ENCODE peak calls at places on chromosomes 1 and 21, in five cellular contexts. G is suprapubic skin, T is GM04504, V is iPS-NIHi11, R is Caki2. S is an unnamed sample.

GRCh38 chr21:34571994-34572393 is 42.9 kb downstream of the RCAN1 start:
- DNase-seq in G (no peak), T (no peak), V (no peak), R (no peak), S (no peak)

GRCh38 chr1:41952208-41952607 is 33.5 kb upstream of the HIVEP3 start:
- DNase-seq in G (no peak), T (no peak), V (no peak), R (no peak), S (no peak)

GRCh38 chr1:107326823-107327445 is 186.1 kb downstream of the NTNG1 start:
- DNase-seq in G (no peak), T (no peak), V (no peak), R (no peak), S (no peak)

GRCh38 chr21:31991356-31992331 is 118.8 kb downstream of the HUNK start:
- DNase-seq in G (no peak), T (no peak), V (peak), R (no peak), S (no peak)

GRCh38 chr1:26363549-26364448 is 8.8 kb downstream of the ZNF683 start:
- DNase-seq in G (no peak), T (peak), V (peak), R (peak), S (peak)

GRCh38 chr1:216032284-216032683 is 391.0 kb downstream of the USH2A start:
- DNase-seq in G (no peak), T (no peak), V (no peak), R (peak), S (no peak)

GRCh38 chr1:98323906-98324358 is 337.6 kb upstream of the SNX7 start:
- DNase-seq in G (no peak), T (peak), V (peak), R (peak), S (no peak)

GRCh38 chr1:242523968-242524570 is 428 bp downstream of the PLD5 start:
- DNase-seq in G (no peak), T (no peak), V (peak), R (peak), S (no peak)

GRCh38 chr1:235503333-235504121 is 725 bp downstream of the B3GALNT2 start:
- DNase-seq in G (peak), T (no peak), V (peak), R (peak), S (no peak)

GRCh38 chr1:36284061-36284460 is 22.1 kb upstream of the SH3D21 start:
- DNase-seq in G (no peak), T (no peak), V (no peak), R (no peak), S (no peak)

GRCh38 chr1:1927751-1928150 is 8.7 kb upstream of the TMEM52 start:
- DNase-seq in G (no peak), T (no peak), V (no peak), R (no peak), S (no peak)

GRCh38 chr1:167135281-167135840 is 41.5 kb downstream of the STYXL2 start:
- DNase-seq in G (no peak), T (no peak), V (no peak), R (no peak), S (no peak)

GRCh38 chr1:155474156-155474555 is 88.4 kb downstream of the ASH1L start:
- DNase-seq in G (no peak), T (no peak), V (no peak), R (no peak), S (no peak)

GRCh38 chr1:92096317-92096716 is 16.2 kb downstream of the BTBD8 start:
- DNase-seq in G (no peak), T (no peak), V (no peak), R (no peak), S (no peak)

GRCh38 chr1:209076688-209077087 is 506.8 kb upstream of the CAMK1G start:
- DNase-seq in G (no peak), T (no peak), V (peak), R (no peak), S (no peak)

GRCh38 chr1:76940586-76941335 is 73.5 kb downstream of the ST6GALNAC5 start:
- DNase-seq in G (no peak), T (no peak), V (no peak), R (no peak), S (no peak)

GRCh38 chr1:42737257-42737656 is 2.8 kb downstream of the CLDN19 start:
- DNase-seq in G (peak), T (no peak), V (no peak), R (no peak), S (no peak)

GRCh38 chr1:162672678-162673259 is 40.5 kb downstream of the DDR2 start:
- DNase-seq in G (no peak), T (no peak), V (no peak), R (no peak), S (no peak)

GRCh38 chr1:227540170-227541098 is 22.9 kb upstream of the ZNF678 start:
- DNase-seq in G (no peak), T (no peak), V (no peak), R (no peak), S (no peak)

GRCh38 chr1:56064705-56065104 is 514.7 kb downstream of the PLPP3 start:
- DNase-seq in G (no peak), T (peak), V (no peak), R (no peak), S (no peak)

GRCh38 chr21:35438643-35439404 is 389.7 kb upstream of the RUNX1 start:
- DNase-seq in G (no peak), T (no peak), V (no peak), R (no peak), S (no peak)

GRCh38 chr1:21935393-21935804 is 1.7 kb downstream of the HSPG2 start:
- DNase-seq in G (no peak), T (no peak), V (no peak), R (peak), S (no peak)

GRCh38 chr1:54758678-54759348 is 5.5 kb downstream of the PARS2 start:
- DNase-seq in G (no peak), T (no peak), V (no peak), R (no peak), S (no peak)

GRCh38 chr1:115726161-115726560 is 42.4 kb downstream of the CASQ2 start:
- DNase-seq in G (no peak), T (no peak), V (no peak), R (no peak), S (no peak)

GRCh38 chr1:24892188-24893153 is 37.6 kb downstream of the RUNX3 start:
- DNase-seq in G (peak), T (no peak), V (no peak), R (no peak), S (no peak)

GRCh38 chr1:220526294-220526693 is 1.6 kb upstream of the MARK1 start:
- DNase-seq in G (no peak), T (no peak), V (peak), R (no peak), S (no peak)

GRCh38 chr1:199221371-199222150 is 582.7 kb downstream of the PTPRC start:
- DNase-seq in G (no peak), T (no peak), V (no peak), R (no peak), S (no peak)

GRCh38 chr1:89884718-89885596 is 64.1 kb downstream of the LRRC8D start:
- DNase-seq in G (no peak), T (no peak), V (no peak), R (no peak), S (no peak)

GRCh38 chr1:8589571-8589970 is 227.9 kb downstream of the RERE start:
- DNase-seq in G (no peak), T (no peak), V (no peak), R (no peak), S (no peak)

GRCh38 chr1:161921491-161921890 is 102.2 kb downstream of the OLFML2B start:
- DNase-seq in G (no peak), T (no peak), V (no peak), R (no peak), S (no peak)

S was measured in activated T-helper 2 cell treated with anti-CD3 and anti-CD28 coated beads, Interferon-gamma antibody, Interleukin-2, Interleukin-4, amounts not matched to agents 10 μg/mL and 5 μg/mL and 100 μg/mL, durations not matched to agents 14 hours and 24 hours and 36 hours.